ENCODE peak calls at places on chromosome 15, in seven cellular contexts. T is aorta; P is LHCN-M2; F is stimulated activated CD8-positive, alpha-beta memory T cell treated with anti-CD3 and anti-CD28 coated beads, Interleukin-12 subunit alpha, Interleukin-12 subunit beta, amount 100 ng/mL, for 4 hours; U is stimulated activated CD4-positive, alpha-beta T cell treated with anti-CD3 and anti-CD28 coated beads, Interleukin-2, amount 100 ng/mL, for 48 hours; M is fibroblast of lung; H is stomach. R is an unnamed sample.

GRCh38 chr15:57619746-57620145 is 28.0 kb downstream of the MYZAP start:
- DNase-seq in F (no peak), P (no peak), M (no peak), U (no peak), T (no peak), H (no peak), R (no peak)

GRCh38 chr15:70632981-70633380 is 130.4 kb downstream of the UACA start:
- DNase-seq in P (no peak), M (no peak), F (no peak), H (no peak), U (no peak), T (no peak), R (no peak)

GRCh38 chr15:90213123-90213817 is 12.1 kb downstream of the SEMA4B start:
- DNase-seq in U (no peak), F (no peak), H (peak), P (no peak), T (no peak), M (no peak), R (no peak)

GRCh38 chr15:39511000-39511914 is 69.6 kb upstream of the THBS1 start:
- DNase-seq in P (peak), T (peak), F (no peak), M (peak), U (no peak), H (no peak), R (peak)

GRCh38 chr15:68335251-68335650 is 57.7 kb downstream of the FEM1B start:
- DNase-seq in T (peak), H (no peak), M (no peak), U (no peak), P (peak), F (no peak), R (no peak)

GRCh38 chr15:39553947-39554731 is 26.7 kb upstream of the THBS1 start:
- DNase-seq in P (no peak), H (no peak), M (no peak), F (no peak), U (no peak), T (no peak), R (no peak)

GRCh38 chr15:68352401-68353062 is 75.0 kb downstream of the FEM1B start:
- DNase-seq in H (no peak), T (peak), P (peak), U (peak), F (no peak), M (peak), R (peak)

GRCh38 chr15:56244811-56245576 is 1.3 kb upstream of the RFX7 start:
- DNase-seq in M (no peak), F (no peak), P (peak), H (peak), T (peak), U (peak), R (no peak)

GRCh38 chr15:51856714-51857380 is 27.4 kb downstream of the TMOD3 start:
- DNase-seq in U (no peak), M (peak), F (no peak), H (no peak), T (no peak), P (no peak), R (no peak)

GRCh38 chr15:96293446-96293845 is 37.1 kb upstream of the NR2F2 start:
- DNase-seq in U (no peak), H (no peak), M (no peak), F (no peak), P (no peak), T (no peak), R (no peak)

GRCh38 chr15:65286704-65287514 is at the start of gene PARP16:
- DNase-seq in T (peak), P (peak), F (peak), U (peak), M (peak), H (peak), R (peak)